ENCODE peak calls at places on chromosome 3, in ten cellular contexts. One of them, this sample, is unnamed.

GRCh38 chr3:152458725-152459515 is 190.2 kb downstream of the MBNL1 start:
- DNase-seq in AG09309: peak
- DNase-seq in Peyer's patch: no peak
- DNase-seq in CD8-positive, alpha-beta T cell: no peak
- DNase-seq in GM20000: no peak
- DNase-seq in AG09319: no peak
- DNase-seq in H9: no peak
- DNase-seq in colonic mucosa: no peak
- DNase-seq in A549: no peak
- DNase-seq in left ventricle myocardium inferior: no peak
- DNase-seq in this sample: no peak

GRCh38 chr3:41247055-41247454 is 47.8 kb downstream of the CTNNB1 start:
- DNase-seq in AG09309: no peak
- DNase-seq in Peyer's patch: no peak
- DNase-seq in CD8-positive, alpha-beta T cell: no peak
- DNase-seq in GM20000: no peak
- DNase-seq in AG09319: no peak
- DNase-seq in H9: no peak
- DNase-seq in colonic mucosa: no peak
- DNase-seq in A549: no peak
- DNase-seq in left ventricle myocardium inferior: peak
- DNase-seq in this sample: no peak

GRCh38 chr3:47324278-47324865 is 41.6 kb downstream of the KLHL18 start:
- DNase-seq in AG09309: peak
- DNase-seq in Peyer's patch: peak
- DNase-seq in CD8-positive, alpha-beta T cell: peak
- DNase-seq in GM20000: peak
- DNase-seq in AG09319: peak
- DNase-seq in H9: peak
- DNase-seq in colonic mucosa: peak
- DNase-seq in A549: peak
- DNase-seq in left ventricle myocardium inferior: no peak
- DNase-seq in this sample: peak

GRCh38 chr3:58383904-58384303 is 49.7 kb downstream of the PDHB start:
- DNase-seq in AG09309: peak
- DNase-seq in Peyer's patch: no peak
- DNase-seq in CD8-positive, alpha-beta T cell: no peak
- DNase-seq in GM20000: no peak
- DNase-seq in AG09319: peak
- DNase-seq in H9: no peak
- DNase-seq in colonic mucosa: no peak
- DNase-seq in A549: no peak
- DNase-seq in left ventricle myocardium inferior: no peak
- DNase-seq in this sample: peak

GRCh38 chr3:64815691-64816225 is 128.0 kb upstream of the ADAMTS9 start:
- DNase-seq in AG09309: no peak
- DNase-seq in Peyer's patch: no peak
- DNase-seq in CD8-positive, alpha-beta T cell: no peak
- DNase-seq in GM20000: no peak
- DNase-seq in AG09319: no peak
- DNase-seq in H9: no peak
- DNase-seq in colonic mucosa: no peak
- DNase-seq in A549: no peak
- DNase-seq in left ventricle myocardium inferior: no peak
- DNase-seq in this sample: no peak

GRCh38 chr3:66410976-66411375 is 89.8 kb downstream of the LRIG1 start:
- DNase-seq in AG09309: no peak
- DNase-seq in Peyer's patch: no peak
- DNase-seq in CD8-positive, alpha-beta T cell: no peak
- DNase-seq in GM20000: no peak
- DNase-seq in AG09319: no peak
- DNase-seq in H9: no peak
- DNase-seq in colonic mucosa: no peak
- DNase-seq in A549: no peak
- DNase-seq in left ventricle myocardium inferior: no peak
- DNase-seq in this sample: no peak

GRCh38 chr3:101676219-101676764 is 640 bp downstream of the ZBTB11 start:
- DNase-seq in AG09309: peak
- DNase-seq in Peyer's patch: peak
- DNase-seq in CD8-positive, alpha-beta T cell: peak
- DNase-seq in GM20000: peak
- DNase-seq in AG09319: peak
- DNase-seq in H9: peak
- DNase-seq in colonic mucosa: peak
- DNase-seq in A549: peak
- DNase-seq in left ventricle myocardium inferior: peak
- DNase-seq in this sample: peak

GRCh38 chr3:32591960-32592462 is 21.4 kb upstream of the DYNC1LI1 start:
- DNase-seq in AG09309: no peak
- DNase-seq in Peyer's patch: no peak
- DNase-seq in CD8-positive, alpha-beta T cell: no peak
- DNase-seq in GM20000: no peak
- DNase-seq in AG09319: no peak
- DNase-seq in H9: no peak
- DNase-seq in colonic mucosa: no peak
- DNase-seq in A549: no peak
- DNase-seq in left ventricle myocardium inferior: no peak
- DNase-seq in this sample: no peak

GRCh38 chr3:151351216-151351615 is 21.9 kb upstream of the P2RY13 start:
- DNase-seq in AG09309: no peak
- DNase-seq in Peyer's patch: no peak
- DNase-seq in CD8-positive, alpha-beta T cell: no peak
- DNase-seq in GM20000: peak
- DNase-seq in AG09319: no peak
- DNase-seq in H9: no peak
- DNase-seq in colonic mucosa: no peak
- DNase-seq in A549: no peak
- DNase-seq in left ventricle myocardium inferior: no peak
- DNase-seq in this sample: no peak

GRCh38 chr3:21273256-21273999 is 477.6 kb downstream of the ZNF385D start:
- DNase-seq in AG09309: peak
- DNase-seq in Peyer's patch: no peak
- DNase-seq in CD8-positive, alpha-beta T cell: no peak
- DNase-seq in GM20000: no peak
- DNase-seq in AG09319: peak
- DNase-seq in H9: no peak
- DNase-seq in colonic mucosa: no peak
- DNase-seq in A549: no peak
- DNase-seq in left ventricle myocardium inferior: no peak
- DNase-seq in this sample: peak

GRCh38 chr3:58188173-58188564 is 22.6 kb downstream of the DNASE1L3 start:
- DNase-seq in AG09309: no peak
- DNase-seq in Peyer's patch: no peak
- DNase-seq in CD8-positive, alpha-beta T cell: no peak
- DNase-seq in GM20000: no peak
- DNase-seq in AG09319: no peak
- DNase-seq in H9: no peak
- DNase-seq in colonic mucosa: no peak
- DNase-seq in A549: no peak
- DNase-seq in left ventricle myocardium inferior: no peak
- DNase-seq in this sample: peak

GRCh38 chr3:188801393-188801792 is 370.4 kb upstream of the TPRG1 start:
- DNase-seq in AG09309: no peak
- DNase-seq in Peyer's patch: no peak
- DNase-seq in CD8-positive, alpha-beta T cell: no peak
- DNase-seq in GM20000: no peak
- DNase-seq in AG09319: no peak
- DNase-seq in H9: no peak
- DNase-seq in colonic mucosa: no peak
- DNase-seq in A549: no peak
- DNase-seq in left ventricle myocardium inferior: no peak
- DNase-seq in this sample: peak

GRCh38 chr3:177448987-177449975 is 252.0 kb upstream of the TBL1XR1 start:
- DNase-seq in AG09309: no peak
- DNase-seq in Peyer's patch: peak
- DNase-seq in CD8-positive, alpha-beta T cell: peak
- DNase-seq in GM20000: peak
- DNase-seq in AG09319: no peak
- DNase-seq in H9: no peak
- DNase-seq in colonic mucosa: no peak
- DNase-seq in A549: no peak
- DNase-seq in left ventricle myocardium inferior: no peak
- DNase-seq in this sample: no peak

GRCh38 chr3:124092811-124093210 is 100.9 kb upstream of the ROPN1 start:
- DNase-seq in AG09309: no peak
- DNase-seq in Peyer's patch: no peak
- DNase-seq in CD8-positive, alpha-beta T cell: no peak
- DNase-seq in GM20000: no peak
- DNase-seq in AG09319: no peak
- DNase-seq in H9: no peak
- DNase-seq in colonic mucosa: no peak
- DNase-seq in A549: no peak
- DNase-seq in left ventricle myocardium inferior: no peak
- DNase-seq in this sample: no peak

GRCh38 chr3:181868576-181868975 is 156.9 kb downstream of the SOX2 start:
- DNase-seq in AG09309: no peak
- DNase-seq in Peyer's patch: no peak
- DNase-seq in CD8-positive, alpha-beta T cell: no peak
- DNase-seq in GM20000: no peak
- DNase-seq in AG09319: no peak
- DNase-seq in H9: peak
- DNase-seq in colonic mucosa: no peak
- DNase-seq in A549: no peak
- DNase-seq in left ventricle myocardium inferior: no peak
- DNase-seq in this sample: no peak

DNA sequence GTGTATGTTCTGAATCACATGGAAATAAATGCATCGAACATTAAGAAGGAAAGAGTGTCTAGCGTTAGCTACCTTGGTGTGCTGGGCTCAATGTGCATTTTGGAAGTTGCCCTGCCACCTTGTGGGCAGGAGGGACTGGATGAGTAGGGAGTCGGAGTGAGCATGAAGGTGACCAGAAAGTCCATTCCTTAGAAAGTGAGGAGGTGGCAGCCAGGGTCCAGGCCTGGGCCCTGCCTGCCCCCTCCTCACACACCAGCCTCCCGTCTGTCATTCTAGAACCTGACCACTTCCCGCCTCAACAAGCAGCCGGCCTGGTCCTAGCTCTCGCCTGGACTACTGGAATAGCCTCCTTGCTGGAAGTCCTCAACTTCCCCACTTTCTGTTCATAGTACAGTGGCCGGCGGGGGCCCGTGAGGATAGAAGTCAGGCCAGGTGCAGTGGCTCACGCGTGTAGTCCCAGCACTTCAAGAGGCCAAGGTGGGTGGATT is 10.2 kb upstream of the GATA2 start:
- DNase-seq in AG09309: no peak
- DNase-seq in Peyer's patch: no peak
- DNase-seq in CD8-positive, alpha-beta T cell: peak
- DNase-seq in GM20000: no peak
- DNase-seq in AG09319: no peak
- DNase-seq in H9: peak
- DNase-seq in colonic mucosa: no peak
- DNase-seq in A549: no peak
- DNase-seq in left ventricle myocardium inferior: no peak
- DNase-seq in this sample: no peak
- TF ChIP-seq CTCF in AG09309: peak
- TF ChIP-seq CTCF in Peyer's patch: no peak
- TF ChIP-seq CTCF in CD8-positive, alpha-beta T cell: no peak
- TF ChIP-seq CTCF in GM20000: no peak
- TF ChIP-seq CTCF in AG09319: no peak
- TF ChIP-seq CTCF in H9: peak
- TF ChIP-seq CTCF in colonic mucosa: no peak
- TF ChIP-seq CTCF in A549: peak
- TF ChIP-seq CTCF in left ventricle myocardium inferior: peak
- TF ChIP-seq CTCF in this sample: no peak

GRCh38 chr3:141875893-141876380 is 506 bp upstream of the ATP1B3 start:
- DNase-seq in AG09309: no peak
- DNase-seq in Peyer's patch: peak
- DNase-seq in CD8-positive, alpha-beta T cell: peak
- DNase-seq in GM20000: no peak
- DNase-seq in AG09319: no peak
- DNase-seq in H9: peak
- DNase-seq in colonic mucosa: peak
- DNase-seq in A549: peak
- DNase-seq in left ventricle myocardium inferior: peak
- DNase-seq in this sample: peak
- TF ChIP-seq CTCF in AG09309: no peak
- TF ChIP-seq CTCF in Peyer's patch: no peak
- TF ChIP-seq CTCF in CD8-positive, alpha-beta T cell: no peak
- TF ChIP-seq CTCF in GM20000: no peak
- TF ChIP-seq CTCF in AG09319: no peak
- TF ChIP-seq CTCF in H9: no peak
- TF ChIP-seq CTCF in colonic mucosa: no peak
- TF ChIP-seq CTCF in A549: no peak
- TF ChIP-seq CTCF in left ventricle myocardium inferior: no peak
- TF ChIP-seq CTCF in this sample: no peak

DNA sequence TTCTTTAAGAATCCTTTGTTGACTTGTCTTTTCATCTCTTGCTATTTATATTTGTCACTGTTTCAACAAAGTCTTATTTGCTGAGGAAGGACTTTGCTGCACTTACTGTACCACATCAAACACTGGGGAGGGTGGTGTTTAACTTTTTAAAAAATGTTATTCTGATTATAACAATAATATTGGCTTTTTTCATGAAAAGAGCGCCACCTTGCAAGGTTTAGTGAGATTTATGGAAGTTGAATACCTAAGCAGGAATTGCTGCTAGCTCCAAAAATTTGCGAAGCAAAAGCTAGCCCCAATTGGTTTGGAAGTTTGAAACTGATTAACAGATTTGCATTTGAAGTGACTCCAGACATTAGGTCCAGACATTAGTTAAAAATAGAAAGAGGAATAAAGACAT is 6.7 kb downstream of the ZIC1 start:
- DNase-seq in AG09309: no peak
- DNase-seq in Peyer's patch: no peak
- DNase-seq in CD8-positive, alpha-beta T cell: no peak
- DNase-seq in GM20000: no peak
- DNase-seq in AG09319: no peak
- DNase-seq in H9: no peak
- DNase-seq in colonic mucosa: no peak
- DNase-seq in A549: no peak
- DNase-seq in left ventricle myocardium inferior: no peak
- DNase-seq in this sample: no peak
- TF ChIP-seq CTCF in AG09309: peak
- TF ChIP-seq CTCF in Peyer's patch: no peak
- TF ChIP-seq CTCF in CD8-positive, alpha-beta T cell: no peak
- TF ChIP-seq CTCF in GM20000: no peak
- TF ChIP-seq CTCF in AG09319: no peak
- TF ChIP-seq CTCF in H9: no peak
- TF ChIP-seq CTCF in colonic mucosa: no peak
- TF ChIP-seq CTCF in A549: peak
- TF ChIP-seq CTCF in left ventricle myocardium inferior: no peak
- TF ChIP-seq CTCF in this sample: peak

DNA sequence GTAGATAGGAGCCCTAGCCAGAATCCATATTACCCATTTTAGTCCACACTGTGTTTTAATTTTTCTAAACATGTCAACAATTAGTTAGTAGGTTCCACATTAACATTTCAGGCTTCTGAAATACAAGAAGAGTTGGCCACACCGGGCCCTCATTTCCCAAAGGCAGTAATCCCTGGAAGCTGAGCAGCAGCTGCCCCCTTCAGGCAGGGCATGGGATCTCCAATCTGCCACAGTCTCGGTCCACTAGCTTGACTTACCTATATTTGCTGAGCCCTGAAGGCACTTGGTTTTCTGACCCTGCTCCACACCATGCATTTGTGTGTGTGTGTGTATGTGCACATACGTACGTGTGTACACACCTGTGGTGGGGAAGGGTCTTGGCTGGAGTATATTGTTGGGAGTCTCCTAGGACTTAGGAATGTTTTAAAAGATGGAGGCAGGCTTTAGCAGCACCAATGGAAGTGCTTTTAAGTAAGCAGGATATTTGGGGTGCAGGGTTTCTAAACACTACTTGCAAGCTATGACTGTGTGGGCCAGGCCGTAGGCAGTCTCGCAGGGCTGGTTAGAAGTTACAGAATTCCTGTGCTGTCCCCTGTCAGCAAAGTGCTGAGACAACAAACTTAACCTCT is 71.2 kb upstream of the SOX14 start:
- DNase-seq in AG09309: no peak
- DNase-seq in Peyer's patch: no peak
- DNase-seq in CD8-positive, alpha-beta T cell: no peak
- DNase-seq in GM20000: peak
- DNase-seq in AG09319: no peak
- DNase-seq in H9: peak
- DNase-seq in colonic mucosa: peak
- DNase-seq in A549: no peak
- DNase-seq in left ventricle myocardium inferior: no peak
- DNase-seq in this sample: no peak
- TF ChIP-seq CTCF in AG09309: no peak
- TF ChIP-seq CTCF in Peyer's patch: no peak
- TF ChIP-seq CTCF in CD8-positive, alpha-beta T cell: no peak
- TF ChIP-seq CTCF in GM20000: no peak
- TF ChIP-seq CTCF in AG09319: no peak
- TF ChIP-seq CTCF in H9: peak
- TF ChIP-seq CTCF in colonic mucosa: peak
- TF ChIP-seq CTCF in A549: no peak
- TF ChIP-seq CTCF in left ventricle myocardium inferior: peak
- TF ChIP-seq CTCF in this sample: no peak